ENCODE peak calls at places on chromosomes 1 and 21, in nine cellular contexts. A, S, P, X, E, U, R, K and W are unnamed samples.
A peak's percentile ranks its signal among the peaks of the same experiment; 100 is the strongest.

GRCh38 chr1:214224605-214225354 is 56.2 kb upstream of the SMYD2 start:
- DNase-seq in E (no peak), U (no peak), P (no peak), S (peak; percentile 24), X (no peak), R (no peak), A (peak; percentile 33), K (no peak), W (no peak)

GRCh38 chr21:16002872-16003466 is 273.2 kb downstream of the USP25 start:
- DNase-seq in A (no peak), X (no peak), P (no peak), R (no peak), S (no peak), K (no peak), E (no peak), U (peak; percentile 7), W (no peak)

GRCh38 chr1:213179784-213180183 is 128.7 kb downstream of the RPS6KC1 start:
- DNase-seq in R (no peak), E (no peak), U (no peak), K (no peak), X (no peak), A (no peak), S (no peak), P (no peak), W (no peak)

GRCh38 chr1:164707868-164708331 is 148.9 kb downstream of the PBX1 start:
- DNase-seq in P (no peak), S (no peak), A (peak; percentile 83), R (peak; percentile 50), X (no peak), K (no peak), U (no peak), E (no peak), W (no peak)

GRCh38 chr1:231929311-231929710 is 302.7 kb downstream of the DISC1 start:
- DNase-seq in A (peak; percentile 33), K (no peak), S (peak; percentile 70), R (no peak), E (no peak), X (no peak), U (no peak), P (no peak), W (no peak)

GRCh38 chr1:172325562-172325961 is 94.9 kb upstream of the C1orf105 start:
- DNase-seq in E (no peak), S (no peak), U (no peak), P (no peak), X (no peak), A (peak; percentile 72), R (peak; percentile 38), K (no peak), W (no peak)

GRCh38 chr1:247386695-247387094 is 29.3 kb upstream of the NLRP3 start:
- DNase-seq in K (no peak), A (peak; percentile 52), E (no peak), P (no peak), U (no peak), S (no peak), X (no peak), R (no peak), W (no peak)

GRCh38 chr1:167431261-167431908 is 86.9 kb downstream of the CD247 start:
- DNase-seq in R (no peak), X (no peak), E (no peak), P (no peak), U (no peak), A (no peak), K (no peak), S (peak; percentile 47), W (no peak)

GRCh38 chr1:96010000-96010399 is 711.6 kb upstream of the PTBP2 start:
- DNase-seq in E (no peak), R (no peak), X (no peak), P (no peak), U (no peak), S (no peak), K (no peak), A (no peak), W (no peak)

GRCh38 chr1:231590453-231591198 is 36.0 kb upstream of the DISC1 start:
- DNase-seq in P (peak; percentile 17), S (peak; percentile 67), X (peak; percentile 32), E (peak; percentile 34), U (peak; percentile 19), A (peak; percentile 78), R (peak; percentile 34), K (no peak), W (peak; percentile 26)

GRCh38 chr1:200211157-200211556 is 183.6 kb downstream of the NR5A2 start:
- DNase-seq in E (no peak), U (no peak), S (no peak), P (no peak), A (peak; percentile 13), K (no peak), R (no peak), X (no peak), W (no peak)

GRCh38 chr21:37413553-37414291 is 47.1 kb downstream of the DYRK1A start:
- DNase-seq in U (no peak), R (no peak), S (no peak), P (no peak), A (no peak), K (no peak), X (no peak), E (no peak), W (peak; percentile 35)

GRCh38 chr1:163980391-163980790 is 578.6 kb upstream of the PBX1 start:
- DNase-seq in P (no peak), X (no peak), E (no peak), U (peak; percentile 50), R (no peak), A (no peak), S (no peak), K (peak; percentile 87), W (no peak)

GRCh38 chr1:206744683-206745082 is 25.9 kb upstream of the IL19 start:
- DNase-seq in S (no peak), R (no peak), K (no peak), A (no peak), E (no peak), X (no peak), U (no peak), P (no peak), W (no peak)